ENCODE peak calls at places on chromosomes 3 and 15, in seven cellular contexts. L, N, V, Y, B, T and X are unnamed samples. For H3K27me3, the result is how much of the 10 kb centered on the place peaks cover.

GRCh38 chr3:42640129-42640528 is 13.4 kb upstream of the ZBTB47 start:
- DNase-seq in L (no peak), N (no peak), V (no peak), Y (no peak), B (no peak), T (no peak), X (no peak)

GRCh38 chr3:12758025-12758830 is 831 bp downstream of the TMEM40 start:
- DNase-seq in L (peak), N (peak), V (no peak), Y (peak), B (peak), T (no peak), X (no peak)

GRCh38 chr15:81948751-81949150 is 97.1 kb downstream of the MEX3B start:
- DNase-seq in L (no peak), N (no peak), V (no peak), Y (no peak), B (no peak), T (no peak), X (no peak)

GRCh38 chr3:172209333-172210321 is 170.2 kb downstream of the FNDC3B start:
- DNase-seq in L (peak), N (peak), V (no peak), Y (peak), B (peak), T (peak), X (no peak)

GRCh38 chr3:160956785-160957184 is 148.4 kb downstream of the B3GALNT1 start:
- DNase-seq in L (no peak), N (no peak), V (no peak), Y (no peak), B (no peak), T (no peak), X (no peak)

GRCh38 chr15:63041982-63042878 is at the start of gene TPM1:
- DNase-seq in L (peak), N (peak), V (no peak), Y (peak), B (peak), T (peak), X (no peak)

GRCh38 chr3:77682162-77682561 is 642.3 kb downstream of the ROBO2 start:
- DNase-seq in L (no peak), N (no peak), V (no peak), Y (no peak), B (no peak), T (no peak), X (no peak)

GRCh38 chr3:5001135-5001534 is 21.9 kb downstream of the BHLHE40 start:
- DNase-seq in L (no peak), N (no peak), V (no peak), Y (no peak), B (no peak), T (no peak), X (no peak)

GRCh38 chr15:77514635-77515421 is 94.1 kb downstream of the HMG20A start:
- DNase-seq in L (no peak), N (no peak), V (no peak), Y (no peak), B (peak), T (peak), X (no peak)

GRCh38 chr3:181176610-181177009 is 187.1 kb upstream of the DNAJC19 start:
- DNase-seq in L (peak), N (peak), V (peak), Y (peak), B (peak), T (no peak), X (no peak)

GRCh38 chr15:100900136-100900894 is 18.8 kb upstream of the LRRK1 start:
- DNase-seq in L (no peak), N (no peak), V (no peak), Y (no peak), B (peak), T (no peak), X (no peak)

GRCh38 chr15:59543721-59544547 is 67.6 kb upstream of the GCNT3 start:
- DNase-seq in L (no peak), N (no peak), V (no peak), Y (no peak), B (no peak), T (no peak), X (no peak)

GRCh38 chr15:40956543-40956982 is 3.3 kb downstream of the CHAC1 start:
- DNase-seq in L (peak), N (no peak), V (no peak), Y (no peak), B (no peak), T (no peak), X (no peak)

GRCh38 chr15:25242957-25243799 is 195.6 kb downstream of the UBE3A start:
- DNase-seq in L (peak), N (peak), V (no peak), Y (peak), B (peak), T (peak), X (no peak)

GRCh38 chr3:133448478-133449122 is 48.7 kb downstream of the BFSP2 start:
- DNase-seq in L (no peak), N (no peak), V (no peak), Y (no peak), B (no peak), T (no peak), X (peak)

GRCh38 chr3:122314467-122314866 is 10.6 kb upstream of the CSTA start:
- DNase-seq in L (no peak), N (no peak), V (no peak), Y (no peak), B (no peak), T (no peak), X (no peak)

GRCh38 chr3:156341831-156342416 is 213.0 kb downstream of the SSR3 start:
- DNase-seq in L (no peak), N (no peak), V (no peak), Y (no peak), B (no peak), T (no peak), X (no peak)

DNA sequence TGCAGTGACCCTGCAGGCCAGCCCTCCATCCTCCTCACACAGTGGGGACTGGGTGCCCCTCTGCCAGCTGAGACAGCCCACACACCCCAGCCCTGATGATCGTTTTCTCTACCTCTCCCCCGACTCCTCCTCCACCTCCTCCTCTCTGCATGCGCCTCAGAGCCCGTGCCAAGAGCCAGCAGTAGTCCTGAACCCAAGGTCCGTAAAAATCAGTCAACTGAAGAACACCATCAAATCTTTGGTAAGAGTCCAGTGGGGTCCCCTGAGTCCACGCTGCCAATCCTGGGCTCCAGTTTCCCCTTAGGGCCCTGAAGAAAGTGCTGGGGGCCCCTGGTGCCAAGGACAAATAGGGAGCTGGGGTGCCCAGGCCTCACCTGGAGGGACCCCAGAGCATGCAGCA is 109.3 kb upstream of the FAN1 start:
- DNase-seq in L (no peak), N (no peak), V (no peak), Y (no peak), B (no peak), T (no peak), X (no peak)
- H3K27ac ChIP-seq in L (no peak), N (no peak), V (no peak), Y (no peak), B (no peak), T (no peak), X (no peak)

DNA sequence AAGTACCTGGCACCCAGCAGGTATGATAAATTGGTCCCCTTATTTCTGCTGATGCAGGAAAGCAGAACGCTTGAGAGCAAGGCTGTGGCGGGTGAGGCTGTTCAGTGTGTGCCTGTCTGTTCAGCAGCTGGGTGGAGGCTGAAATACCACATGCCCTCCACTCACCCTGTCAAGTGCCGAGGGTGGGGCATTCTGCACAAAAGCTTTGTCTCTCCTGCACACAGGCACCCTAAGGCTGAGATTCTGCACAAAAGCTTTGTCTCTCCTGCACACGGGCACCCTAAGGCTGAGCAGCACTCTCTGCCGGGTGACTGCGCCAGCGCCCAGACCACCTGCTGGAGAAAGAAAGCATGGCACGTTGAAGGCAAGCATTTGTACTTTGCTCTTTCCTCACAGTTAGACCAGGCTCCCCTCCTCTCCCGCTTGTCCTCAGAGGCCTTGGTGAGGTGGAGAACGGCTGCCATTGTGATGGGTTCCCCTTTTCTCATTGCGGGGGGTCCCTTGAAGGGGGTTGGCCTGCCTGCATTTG is 97.5 kb downstream of the BDH1 start:
- DNase-seq in L (no peak), N (no peak), V (no peak), Y (no peak), B (no peak), T (no peak), X (peak)
- H3K27me3 ChIP-seq in L (under half), N (under half), V (under half), Y (under half), B (under half), T (under half), X (under half)

DNA sequence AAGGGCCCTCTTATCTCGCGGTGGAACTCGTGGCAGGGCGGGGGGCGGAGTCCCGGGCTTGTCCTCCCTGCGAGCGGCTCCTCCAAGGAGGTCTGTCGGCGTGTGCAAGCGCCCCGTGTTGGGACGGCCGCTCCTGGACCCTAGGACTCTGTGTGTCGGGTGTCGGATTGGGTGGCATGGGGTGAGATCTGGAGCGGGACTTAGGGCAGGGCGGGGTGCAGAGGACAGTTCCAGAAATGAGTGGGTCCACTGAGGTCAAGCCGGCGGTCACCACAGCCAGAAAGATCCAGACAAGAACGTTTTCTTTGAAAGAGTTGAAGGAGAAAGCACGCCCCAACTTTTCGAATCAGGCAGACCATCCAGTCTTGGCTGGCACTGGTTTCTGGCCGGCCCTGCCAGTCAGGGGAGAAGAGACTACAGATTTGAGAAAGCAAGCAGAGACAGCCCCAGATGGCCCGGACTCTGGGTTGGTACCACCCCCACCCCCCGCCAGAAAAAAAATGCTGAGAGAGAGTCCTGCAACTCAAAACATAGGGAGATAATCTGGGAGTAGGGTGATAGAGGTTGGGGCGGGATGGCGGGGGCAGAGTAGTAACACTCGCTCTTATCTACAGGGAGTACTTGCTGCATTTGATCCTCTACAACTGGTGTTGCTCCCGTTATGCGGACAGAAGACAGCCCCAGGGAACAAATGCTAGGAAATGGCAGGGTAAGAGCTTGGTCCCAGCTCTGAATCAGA is 829 bp upstream of the CISH start:
- DNase-seq in L (no peak), N (no peak), V (peak), Y (no peak), B (no peak), T (no peak), X (peak)
- H3K27ac ChIP-seq in L (peak), N (no peak), V (peak), Y (peak), B (peak), T (peak), X (peak)

GRCh38 chr15:69973102-69973714 is 124.5 kb downstream of the TLE3 start:
- DNase-seq in L (no peak), N (no peak), V (no peak), Y (no peak), B (no peak), T (no peak), X (no peak)
- H3K27me3 ChIP-seq in L (under half), N (under half), V (under half), Y (under half), B (under half), T (under half), X (under half)

GRCh38 chr15:87757084-87757483 is 499.5 kb downstream of the NTRK3 start:
- DNase-seq in L (no peak), N (no peak), V (no peak), Y (no peak), B (no peak), T (no peak), X (no peak)
- H3K27ac ChIP-seq in L (no peak), N (no peak), V (no peak), Y (no peak), B (no peak), T (no peak), X (no peak)

GRCh38 chr15:79494963-79495362 is 62.8 kb downstream of the MINAR1 start:
- DNase-seq in L (no peak), N (no peak), V (no peak), Y (no peak), B (no peak), T (no peak), X (no peak)

GRCh38 chr15:79492065-79492464 is 59.9 kb downstream of the MINAR1 start:
- DNase-seq in L (no peak), N (no peak), V (no peak), Y (no peak), B (no peak), T (no peak), X (no peak)

GRCh38 chr15:79495716-79496115 is 63.6 kb downstream of the MINAR1 start:
- DNase-seq in L (no peak), N (no peak), V (no peak), Y (no peak), B (no peak), T (no peak), X (no peak)

GRCh38 chr15:79496838-79497237 is 64.7 kb downstream of the MINAR1 start:
- DNase-seq in L (no peak), N (no peak), V (no peak), Y (no peak), B (no peak), T (no peak), X (no peak)

DNA sequence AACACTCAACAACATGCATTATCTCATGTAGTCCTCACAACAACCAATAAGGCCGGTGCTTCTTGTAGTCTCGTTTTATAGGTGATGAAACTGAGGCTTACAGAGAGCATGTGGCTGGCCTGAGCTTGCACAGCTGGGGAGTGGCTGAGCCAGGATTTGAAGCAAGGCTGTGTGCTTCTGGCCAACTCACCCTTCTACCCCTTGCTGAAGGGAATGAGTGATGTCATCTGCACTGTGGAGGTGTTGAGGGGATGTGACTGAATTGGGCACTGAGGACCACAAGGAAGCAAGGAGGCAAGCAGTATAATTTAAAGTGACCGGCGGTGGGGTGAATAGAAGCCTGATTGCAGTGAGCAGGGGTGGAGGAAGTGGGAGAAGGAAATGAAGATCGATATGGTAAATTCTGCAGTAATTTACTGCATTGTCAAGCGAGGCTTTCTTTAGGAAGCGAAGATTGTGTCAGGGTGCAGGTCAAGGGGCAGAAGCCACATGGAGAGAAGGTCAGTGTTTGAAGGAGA is 62.3 kb downstream of the MINAR1 start:
- DNase-seq in L (no peak), N (no peak), V (no peak), Y (no peak), B (no peak), T (no peak), X (no peak)
- H3K27me3 ChIP-seq in L (under half), N (under half), V (under half), Y (under half), B (under half), T (under half), X (under half)

GRCh38 chr3:178603735-178604134 is 67.5 kb downstream of the KCNMB2 start:
- DNase-seq in L (no peak), N (no peak), V (no peak), Y (no peak), B (no peak), T (no peak), X (no peak)
- H3K27ac ChIP-seq in L (no peak), N (no peak), V (no peak), Y (no peak), B (no peak), T (no peak), X (no peak)

GRCh38 chr3:14853280-14853956 is 34.7 kb downstream of the FGD5 start:
- DNase-seq in L (no peak), N (peak), V (no peak), Y (no peak), B (no peak), T (peak), X (no peak)
- H3K27me3 ChIP-seq in L (under half), N (under half), V (under half), Y (under half), B (under half), T (under half), X (under half)